ENCODE peak calls at places on chromosomes 5 and 9, in four cellular contexts. One of them, this sample, is unnamed.

GRCh38 chr9:134287591-134288518 is 38.4 kb upstream of the RXRA start:
- DNase-seq in GM23338: no peak
- DNase-seq in body of pancreas: no peak
- DNase-seq in tibial artery: peak; percentile 46
- DNase-seq in this sample: peak; percentile 9

GRCh38 chr9:88852794-88853193 is 138.5 kb upstream of the S1PR3 start:
- DNase-seq in GM23338: peak; percentile 25
- DNase-seq in body of pancreas: peak; percentile 14
- DNase-seq in tibial artery: no peak
- DNase-seq in this sample: peak; percentile 27

GRCh38 chr9:80951675-80952074 is 737.7 kb downstream of the TLE1 start:
- DNase-seq in GM23338: no peak
- DNase-seq in body of pancreas: peak; percentile 9
- DNase-seq in tibial artery: no peak
- DNase-seq in this sample: no peak

GRCh38 chr5:171484460-171484899 is 65.0 kb downstream of the FGF18 start:
- DNase-seq in GM23338: peak; percentile 54
- DNase-seq in body of pancreas: no peak
- DNase-seq in tibial artery: no peak
- DNase-seq in this sample: no peak

GRCh38 chr9:13790055-13790454 is 510.6 kb upstream of the MPDZ start:
- DNase-seq in GM23338: no peak
- DNase-seq in body of pancreas: no peak
- DNase-seq in tibial artery: no peak
- DNase-seq in this sample: no peak

GRCh38 chr9:107467416-107467815 is 22.2 kb downstream of the KLF4 start:
- DNase-seq in GM23338: no peak
- DNase-seq in body of pancreas: no peak
- DNase-seq in tibial artery: no peak
- DNase-seq in this sample: no peak

GRCh38 chr5:120463991-120464626 is at the start of gene PRR16:
- DNase-seq in GM23338: peak; percentile 82
- DNase-seq in body of pancreas: peak; percentile 29
- DNase-seq in tibial artery: peak; percentile 74
- DNase-seq in this sample: peak; percentile 56

GRCh38 chr9:101417389-101417788 is 18.2 kb downstream of the ALDOB start:
- DNase-seq in GM23338: no peak
- DNase-seq in body of pancreas: no peak
- DNase-seq in tibial artery: no peak
- DNase-seq in this sample: no peak

GRCh38 chr9:109953300-109953699 is 173.3 kb downstream of the PALM2AKAP2 start:
- DNase-seq in GM23338: no peak
- DNase-seq in body of pancreas: no peak
- DNase-seq in tibial artery: no peak
- DNase-seq in this sample: no peak

GRCh38 chr9:20041717-20042116 is 252.9 kb upstream of the SLC24A2 start:
- DNase-seq in GM23338: no peak
- DNase-seq in body of pancreas: no peak
- DNase-seq in tibial artery: no peak
- DNase-seq in this sample: no peak

GRCh38 chr9:78566948-78567675 is 270.2 kb downstream of the PSAT1 start:
- DNase-seq in GM23338: no peak
- DNase-seq in body of pancreas: no peak
- DNase-seq in tibial artery: no peak
- DNase-seq in this sample: no peak

GRCh38 chr9:133981958-133982681 is 10.0 kb downstream of the VAV2 start:
- DNase-seq in GM23338: peak; percentile 30
- DNase-seq in body of pancreas: no peak
- DNase-seq in tibial artery: no peak
- DNase-seq in this sample: peak; percentile 19

GRCh38 chr5:178072749-178073148 is 40.6 kb upstream of the N4BP3 start:
- DNase-seq in GM23338: no peak
- DNase-seq in body of pancreas: no peak
- DNase-seq in tibial artery: no peak
- DNase-seq in this sample: no peak

GRCh38 chr5:41968153-41968723 is 43.2 kb downstream of the FBXO4 start:
- DNase-seq in GM23338: peak; percentile 5
- DNase-seq in body of pancreas: no peak
- DNase-seq in tibial artery: no peak
- DNase-seq in this sample: no peak

GRCh38 chr9:69249337-69249736 is 75.3 kb downstream of the TJP2 start:
- DNase-seq in GM23338: no peak
- DNase-seq in body of pancreas: no peak
- DNase-seq in tibial artery: no peak
- DNase-seq in this sample: no peak

GRCh38 chr9:104836235-104836634 is 72.3 kb downstream of the NIPSNAP3B start:
- DNase-seq in GM23338: peak; percentile 29
- DNase-seq in body of pancreas: no peak
- DNase-seq in tibial artery: no peak
- DNase-seq in this sample: no peak

GRCh38 chr5:19605846-19606407 is 382.1 kb downstream of the CDH18 start:
- DNase-seq in GM23338: no peak
- DNase-seq in body of pancreas: no peak
- DNase-seq in tibial artery: no peak
- DNase-seq in this sample: no peak

GRCh38 chr5:57407391-57407790 is 75.2 kb downstream of the ACTBL2 start:
- DNase-seq in GM23338: no peak
- DNase-seq in body of pancreas: no peak
- DNase-seq in tibial artery: no peak
- DNase-seq in this sample: no peak

GRCh38 chr5:134438641-134439621 is 27.2 kb upstream of the CDKN2AIPNL start:
- DNase-seq in GM23338: peak; percentile 70
- DNase-seq in body of pancreas: peak; percentile 80
- DNase-seq in tibial artery: peak; percentile 83
- DNase-seq in this sample: peak; percentile 78

DNA sequence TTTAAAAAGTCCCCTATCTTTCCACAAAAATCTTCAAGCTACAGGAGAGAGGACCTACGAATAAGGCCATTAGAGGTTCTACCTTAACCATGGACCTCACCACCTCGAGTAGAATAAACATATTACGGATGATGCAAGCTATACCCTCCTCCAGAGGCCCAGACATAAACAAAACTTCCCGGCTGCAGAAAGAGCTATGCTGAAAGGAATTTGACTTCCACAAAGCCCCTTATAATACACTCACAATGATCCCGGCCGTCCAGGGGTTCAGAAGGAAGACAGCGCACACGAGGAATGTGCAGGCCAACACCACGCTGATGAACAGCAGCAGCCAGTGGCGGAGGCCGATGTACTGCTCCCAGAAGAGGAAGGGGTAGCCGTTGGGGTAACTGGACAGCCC is 59.0 kb downstream of the PTCH1 start:
- DNase-seq in GM23338: no peak
- DNase-seq in body of pancreas: no peak
- DNase-seq in tibial artery: no peak
- DNase-seq in this sample: no peak
- H3K36me3 ChIP-seq in GM23338: peaks cover 52% of the 10 kb centered on the region
- H3K36me3 ChIP-seq in body of pancreas: peaks cover 18% of the 10 kb centered on the region
- H3K36me3 ChIP-seq in tibial artery: peaks cover 90% of the 10 kb centered on the region
- H3K36me3 ChIP-seq in this sample: peaks cover 90% of the 10 kb centered on the region

GRCh38 chr9:118423021-118423420 is 718.8 kb downstream of the TLR4 start:
- DNase-seq in GM23338: no peak
- DNase-seq in body of pancreas: no peak
- DNase-seq in tibial artery: no peak
- DNase-seq in this sample: no peak
- H3K27ac ChIP-seq in GM23338: no peak overlapping the region
- H3K27ac ChIP-seq in body of pancreas: no peak overlapping the region
- H3K27ac ChIP-seq in tibial artery: no peak overlapping the region
- H3K27ac ChIP-seq in this sample: no peak overlapping the region

GRCh38 chr5:137344723-137345322 is 154.3 kb downstream of the SPOCK1 start:
- DNase-seq in GM23338: peak; percentile 85
- DNase-seq in body of pancreas: peak; percentile 49
- DNase-seq in tibial artery: peak; percentile 69
- DNase-seq in this sample: no peak
- TF ChIP-seq CTCF in GM23338: peak; percentile 94
- TF ChIP-seq CTCF in body of pancreas: peak; percentile 41
- TF ChIP-seq CTCF in tibial artery: peak; percentile 61
- TF ChIP-seq CTCF in this sample: peak; percentile 78

GRCh38 chr9:113728989-113729388 is 147.1 kb upstream of the ZNF618 start:
- DNase-seq in GM23338: no peak
- DNase-seq in body of pancreas: no peak
- DNase-seq in tibial artery: no peak
- DNase-seq in this sample: no peak
- H3K36me3 ChIP-seq in GM23338: no peaks in the 10 kb centered on the region
- H3K36me3 ChIP-seq in body of pancreas: no peaks in the 10 kb centered on the region
- H3K36me3 ChIP-seq in tibial artery: no peaks in the 10 kb centered on the region
- H3K36me3 ChIP-seq in this sample: no peaks in the 10 kb centered on the region

GRCh38 chr9:129629251-129629650 is 3.3 kb downstream of the NTMT1 start:
- DNase-seq in GM23338: no peak
- DNase-seq in body of pancreas: no peak
- DNase-seq in tibial artery: no peak
- DNase-seq in this sample: no peak
- H3K27ac ChIP-seq in GM23338: no peak overlapping the region
- H3K27ac ChIP-seq in body of pancreas: no peak overlapping the region
- H3K27ac ChIP-seq in tibial artery: no peak overlapping the region
- H3K27ac ChIP-seq in this sample: no peak overlapping the region

GRCh38 chr9:687034-687785 is 154.3 kb upstream of the DMRT1 start:
- DNase-seq in GM23338: no peak
- DNase-seq in body of pancreas: no peak
- DNase-seq in tibial artery: no peak
- DNase-seq in this sample: no peak
- TF ChIP-seq CTCF in GM23338: no peak
- TF ChIP-seq CTCF in body of pancreas: no peak
- TF ChIP-seq CTCF in tibial artery: no peak
- TF ChIP-seq CTCF in this sample: no peak

GRCh38 chr5:113569396-113569795 is 55.9 kb downstream of the YTHDC2 start:
- DNase-seq in GM23338: no peak
- DNase-seq in body of pancreas: no peak
- DNase-seq in tibial artery: no peak
- DNase-seq in this sample: no peak
- H3K36me3 ChIP-seq in GM23338: peaks cover 4% of the 10 kb centered on the region
- H3K36me3 ChIP-seq in body of pancreas: peaks cover 7% of the 10 kb centered on the region
- H3K36me3 ChIP-seq in tibial artery: peaks cover 80% of the 10 kb centered on the region
- H3K36me3 ChIP-seq in this sample: peaks cover 94% of the 10 kb centered on the region

GRCh38 chr5:45508155-45508554 is 188.0 kb downstream of the HCN1 start:
- DNase-seq in GM23338: no peak
- DNase-seq in body of pancreas: no peak
- DNase-seq in tibial artery: no peak
- DNase-seq in this sample: no peak
- H3K27ac ChIP-seq in GM23338: no peak overlapping the region
- H3K27ac ChIP-seq in body of pancreas: no peak overlapping the region
- H3K27ac ChIP-seq in tibial artery: no peak overlapping the region
- H3K27ac ChIP-seq in this sample: no peak overlapping the region

This sample was measured in left ventricle myocardium inferior.